ENCODE peak calls at places on chromosomes 5 and 9, in four cellular contexts. A, W, Q and K are unnamed samples.
A peak's percentile ranks its signal among the peaks of the same experiment; 100 is the strongest.

GRCh38 chr9:135036861-135037465 is 50.5 kb upstream of the OLFM1 start:
- DNase-seq in A (no peak), Q (peak; percentile 27), W (no peak), K (no peak)

GRCh38 chr9:124062172-124062571 is 50.6 kb downstream of the LHX2 start:
- DNase-seq in A (peak; percentile 37), Q (no peak), W (no peak), K (no peak)

GRCh38 chr5:127031147-127031862 is 947 bp upstream of the MARCHF3 start:
- DNase-seq in A (peak; percentile 39), W (no peak), Q (no peak), K (peak; percentile 9)

GRCh38 chr9:8750639-8751041 is 951.1 kb upstream of the DMAC1 start:
- DNase-seq in W (no peak), A (no peak), Q (no peak), K (no peak)

GRCh38 chr5:74082504-74082903 is 456.5 kb downstream of the ARHGEF28 start:
- DNase-seq in Q (no peak), A (no peak), W (no peak), K (no peak)

GRCh38 chr5:126369995-126370731 is 53.0 kb upstream of the GRAMD2B start:
- DNase-seq in W (peak; percentile 83), Q (no peak), A (no peak), K (no peak)

GRCh38 chr5:60371065-60371464 is 328.9 kb downstream of the DEPDC1B start:
- DNase-seq in A (no peak), Q (no peak), W (no peak), K (no peak)

GRCh38 chr9:109286981-109287380 is 33.9 kb downstream of the EPB41L4B start:
- DNase-seq in Q (no peak), W (no peak), A (peak; percentile 56), K (no peak)

GRCh38 chr5:172104021-172104420 is 84.0 kb downstream of the STK10 start:
- DNase-seq in W (peak; percentile 30), Q (no peak), A (no peak), K (no peak)

GRCh38 chr5:161446655-161447054 is 99.9 kb downstream of the GABRB2 start:
- DNase-seq in Q (no peak), W (no peak), A (no peak), K (no peak)

GRCh38 chr5:91670565-91670964 is 287.4 kb upstream of the ARRDC3 start:
- DNase-seq in Q (peak; percentile 50), A (no peak), W (no peak), K (no peak)

GRCh38 chr9:132545578-132545977 is 36.8 kb upstream of the BARHL1 start:
- DNase-seq in A (no peak), W (no peak), Q (no peak), K (no peak)

GRCh38 chr9:132546148-132547051 is 36.0 kb upstream of the BARHL1 start:
- DNase-seq in A (peak; percentile 55), Q (peak; percentile 90), W (no peak), K (peak; percentile 50)

GRCh38 chr9:132543251-132543650 is 39.2 kb upstream of the BARHL1 start:
- DNase-seq in W (no peak), A (no peak), Q (no peak), K (no peak)

GRCh38 chr9:132541966-132542830 is 40.2 kb upstream of the BARHL1 start:
- DNase-seq in A (no peak), W (no peak), Q (no peak), K (no peak)

GRCh38 chr9:132543960-132544359 is 38.4 kb upstream of the BARHL1 start:
- DNase-seq in A (no peak), Q (no peak), W (no peak), K (no peak)
- TF ChIP-seq PHF8 in A (no peak), Q (no peak), W (no peak), K (no peak)

DNA sequence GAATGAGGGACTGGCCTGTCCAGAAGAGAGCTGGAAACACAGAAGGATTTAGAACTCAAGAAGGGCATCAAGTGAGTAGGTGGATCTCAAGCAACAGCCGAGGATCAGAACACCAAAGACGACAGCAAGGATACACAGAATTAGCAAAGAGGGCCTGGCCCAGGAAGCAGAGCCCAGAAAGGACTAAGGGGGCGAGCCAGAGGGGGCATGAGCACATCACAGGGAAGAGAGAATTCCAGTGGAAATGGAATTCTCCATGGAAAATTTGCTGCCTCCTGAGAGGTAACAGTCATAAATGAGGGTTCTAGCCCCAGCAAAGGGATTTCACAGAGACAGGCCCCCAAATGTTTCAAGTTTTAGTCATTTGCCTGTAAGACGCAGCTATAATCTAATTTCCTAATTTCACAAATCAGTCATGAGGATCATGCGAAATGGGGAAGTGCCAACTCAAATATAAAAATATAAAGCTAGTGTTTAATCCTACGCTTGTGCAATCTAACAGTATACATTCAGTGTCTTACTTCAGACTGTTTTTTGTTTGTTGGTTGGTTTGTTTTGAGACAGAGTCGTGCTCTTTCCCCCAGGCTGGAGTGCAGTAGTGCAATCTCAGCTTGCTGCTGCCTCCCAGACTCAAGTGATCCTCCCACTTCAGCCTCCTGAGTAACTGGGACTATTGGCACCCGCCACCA is 46.7 kb downstream of the FNBP1 start:
- DNase-seq in A (no peak), W (no peak), Q (no peak), K (no peak)
- H3K4me1 ChIP-seq in A (peaks cover 23% of the 10 kb centered on the region), W (peaks cover 15% of the 10 kb centered on the region), Q (no peaks in the 10 kb centered on the region), K (peaks cover 9% of the 10 kb centered on the region)

GRCh38 chr5:178895615-178896571 is at the start of gene ZFP2:
- DNase-seq in W (peak; percentile 19), A (no peak), Q (peak; percentile 82), K (peak; percentile 48)
- TF ChIP-seq PHF8 in W (peak; percentile 92), A (no peak), Q (peak; percentile 74), K (no peak)

GRCh38 chr9:27430754-27431540 is 93.1 kb upstream of the IFNK start:
- DNase-seq in W (no peak), Q (no peak), A (no peak), K (no peak)
- H3K4me1 ChIP-seq in W (peaks cover 3% of the 10 kb centered on the region), Q (peaks cover 24% of the 10 kb centered on the region), A (peaks cover 4% of the 10 kb centered on the region), K (peaks cover 58% of the 10 kb centered on the region)

GRCh38 chr5:88671808-88672499 is 211.0 kb downstream of the MEF2C start:
- DNase-seq in A (no peak), Q (peak; percentile 72), W (no peak), K (no peak)
- TF ChIP-seq PHF8 in A (no peak), Q (no peak), W (no peak), K (no peak)

GRCh38 chr5:10300246-10300645 is 7.5 kb downstream of the CMBL start:
- DNase-seq in W (no peak), A (no peak), Q (no peak), K (no peak)
- H3K4me1 ChIP-seq in W (peaks cover 51% of the 10 kb centered on the region), A (peaks cover 50% of the 10 kb centered on the region), Q (no peaks in the 10 kb centered on the region), K (peaks cover 16% of the 10 kb centered on the region)

DNA sequence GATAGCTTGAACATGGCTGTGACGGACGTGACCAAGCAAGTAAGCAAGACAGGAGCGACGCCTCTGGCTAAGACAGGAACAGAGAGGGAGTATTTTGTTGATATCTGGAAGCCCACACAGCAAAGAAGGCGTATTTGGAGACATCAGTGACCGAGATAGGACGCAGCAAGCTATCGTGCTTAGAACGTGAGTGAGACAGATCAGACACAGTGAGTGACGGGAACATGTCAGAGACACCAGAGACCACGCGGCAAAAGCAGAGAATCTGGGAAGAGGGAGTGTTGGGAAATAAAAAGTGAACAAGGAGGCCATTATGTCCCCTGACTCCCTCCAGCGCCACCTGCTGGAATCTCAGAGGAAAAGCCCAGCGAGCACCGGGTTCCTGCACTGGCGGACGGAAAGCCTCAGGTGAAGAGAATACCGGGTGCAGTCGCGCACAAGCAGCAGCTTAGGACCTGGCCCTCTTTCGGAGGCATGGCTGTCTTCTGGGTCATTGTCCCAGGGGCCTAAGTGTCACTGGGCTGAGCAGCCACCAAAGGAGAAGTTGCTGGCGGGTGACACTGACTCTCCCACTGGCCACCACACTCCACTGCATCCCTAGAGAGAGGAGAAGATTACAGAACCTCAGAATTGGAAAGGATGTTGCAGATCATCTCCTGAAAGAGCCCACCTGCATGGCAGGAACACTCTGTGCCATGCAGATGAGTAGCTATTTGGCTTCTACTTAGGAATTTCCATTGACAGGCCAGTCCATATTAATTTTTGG is 99.1 kb downstream of the FBXO38 start:
- DNase-seq in W (peak; percentile 67), A (peak; percentile 69), Q (peak; percentile 92), K (peak; percentile 72)
- TF ChIP-seq PHF8 in W (no peak), A (no peak), Q (no peak), K (no peak)

DNA sequence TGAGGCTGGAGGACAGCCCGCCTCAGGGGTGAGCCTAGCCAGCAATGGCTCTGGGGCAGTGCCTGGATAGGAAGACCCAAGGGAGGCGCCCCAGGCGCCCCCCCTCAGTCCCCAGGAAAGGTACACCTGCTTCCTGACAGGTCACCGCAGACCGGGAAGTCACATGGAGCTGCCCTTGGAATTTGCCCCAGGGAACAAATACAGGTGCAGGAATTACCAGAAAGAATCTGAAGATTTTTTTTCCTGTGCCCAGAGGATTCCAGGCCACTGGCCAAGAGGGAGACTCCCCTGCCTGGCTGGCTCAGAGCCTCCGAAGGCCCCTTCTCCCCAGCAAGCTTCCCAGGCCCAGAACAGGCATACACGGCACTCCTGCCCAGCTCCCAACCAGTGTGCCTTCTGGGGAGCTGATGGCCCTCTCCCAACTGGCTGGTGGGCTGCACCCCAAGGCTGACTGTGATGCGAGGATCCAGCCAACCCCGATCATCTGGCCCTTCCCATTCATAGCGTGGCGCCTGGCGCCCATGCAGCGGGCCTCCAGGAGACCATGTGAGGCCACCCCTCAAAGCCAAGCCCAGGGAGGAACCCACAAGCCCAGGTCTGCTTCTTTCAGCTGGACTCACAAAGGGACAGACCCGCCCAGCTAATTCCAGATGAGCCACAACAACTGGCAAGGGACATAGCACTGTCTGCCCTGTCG is 2.3 kb downstream of the TPRN start:
- DNase-seq in W (no peak), A (no peak), Q (no peak), K (no peak)
- H3K4me1 ChIP-seq in W (peaks cover 68% of the 10 kb centered on the region), A (peaks cover 22% of the 10 kb centered on the region), Q (peaks cover 23% of the 10 kb centered on the region), K (peaks cover 45% of the 10 kb centered on the region)

GRCh38 chr9:81389569-81389993 is 299.8 kb downstream of the TLE1 start:
- DNase-seq in Q (no peak), A (no peak), W (peak; percentile 4), K (peak; percentile 90)

GRCh38 chr9:81387360-81387759 is 302.0 kb downstream of the TLE1 start:
- DNase-seq in Q (no peak), W (no peak), A (no peak), K (no peak)

GRCh38 chr9:81391457-81391825 is 297.9 kb downstream of the TLE1 start:
- DNase-seq in A (no peak), Q (no peak), W (no peak), K (no peak)

GRCh38 chr9:81390802-81391456 is 298.4 kb downstream of the TLE1 start:
- DNase-seq in A (no peak), Q (no peak), W (no peak), K (no peak)

GRCh38 chr9:81388831-81389230 is 300.5 kb downstream of the TLE1 start:
- DNase-seq in A (no peak), W (no peak), Q (no peak), K (no peak)
- TF ChIP-seq PHF8 in A (no peak), W (no peak), Q (no peak), K (no peak)